ENCODE peak calls at places on chromosomes 3 and 15, in seven cellular contexts. K is PC-3, Q is MM.1S, G is GM23338, L is neural progenitor cell, F is hepatocyte, P is HCT116. U is an unnamed sample.

GRCh38 chr3:143831208-143831607 is 17.1 kb downstream of the SLC9A9 start:
- DNase-seq in K (peak; percentile 26), Q (peak; percentile 61), G (no peak), L (no peak), F (no peak), P (no peak), U (peak; percentile 72)

GRCh38 chr3:171365489-171365888 is 94.7 kb downstream of the TNIK start:
- DNase-seq in K (no peak), Q (no peak), G (no peak), L (no peak), F (no peak), P (no peak), U (no peak)

GRCh38 chr3:74559301-74559700 is 55.2 kb downstream of the CNTN3 start:
- DNase-seq in K (no peak), Q (no peak), G (no peak), L (peak; percentile 4), F (peak; percentile 15), P (no peak), U (no peak)

GRCh38 chr15:100897873-100898490 is 18.4 kb downstream of the ALDH1A3 start:
- DNase-seq in K (no peak), Q (no peak), G (no peak), L (no peak), F (no peak), P (no peak), U (no peak)

GRCh38 chr3:134341391-134341790 is 32.9 kb downstream of the AMOTL2 start:
- DNase-seq in K (no peak), Q (no peak), G (no peak), L (no peak), F (no peak), P (no peak), U (no peak)

GRCh38 chr3:158718490-158719170 is 13.6 kb downstream of the RARRES1 start:
- DNase-seq in K (peak; percentile 95), Q (no peak), G (no peak), L (no peak), F (peak; percentile 26), P (peak; percentile 73), U (peak; percentile 84)

GRCh38 chr3:64161481-64161952 is 63.7 kb downstream of the PRICKLE2 start:
- DNase-seq in K (peak; percentile 64), Q (peak; percentile 73), G (peak; percentile 30), L (no peak), F (no peak), P (no peak), U (peak; percentile 16)

GRCh38 chr15:81548350-81549116 is 174.5 kb upstream of the TMC3 start:
- DNase-seq in K (peak; percentile 40), Q (no peak), G (no peak), L (no peak), F (peak; percentile 16), P (no peak), U (peak; percentile 28)

GRCh38 chr3:183178833-183179549 is 16.5 kb upstream of the LAMP3 start:
- DNase-seq in K (peak; percentile 70), Q (no peak), G (peak; percentile 89), L (peak; percentile 80), F (peak; percentile 60), P (no peak), U (peak; percentile 75)

GRCh38 chr15:66672867-66673266 is 29.2 kb upstream of the SMAD6 start:
- DNase-seq in K (no peak), Q (no peak), G (no peak), L (no peak), F (no peak), P (no peak), U (no peak)

GRCh38 chr3:56874269-56874668 is 72.5 kb upstream of the ARHGEF3 start:
- DNase-seq in K (no peak), Q (no peak), G (no peak), L (no peak), F (no peak), P (no peak), U (no peak)

GRCh38 chr3:8094415-8094814 is 407.2 kb upstream of the LMCD1 start:
- DNase-seq in K (no peak), Q (no peak), G (no peak), L (no peak), F (no peak), P (no peak), U (no peak)

DNA sequence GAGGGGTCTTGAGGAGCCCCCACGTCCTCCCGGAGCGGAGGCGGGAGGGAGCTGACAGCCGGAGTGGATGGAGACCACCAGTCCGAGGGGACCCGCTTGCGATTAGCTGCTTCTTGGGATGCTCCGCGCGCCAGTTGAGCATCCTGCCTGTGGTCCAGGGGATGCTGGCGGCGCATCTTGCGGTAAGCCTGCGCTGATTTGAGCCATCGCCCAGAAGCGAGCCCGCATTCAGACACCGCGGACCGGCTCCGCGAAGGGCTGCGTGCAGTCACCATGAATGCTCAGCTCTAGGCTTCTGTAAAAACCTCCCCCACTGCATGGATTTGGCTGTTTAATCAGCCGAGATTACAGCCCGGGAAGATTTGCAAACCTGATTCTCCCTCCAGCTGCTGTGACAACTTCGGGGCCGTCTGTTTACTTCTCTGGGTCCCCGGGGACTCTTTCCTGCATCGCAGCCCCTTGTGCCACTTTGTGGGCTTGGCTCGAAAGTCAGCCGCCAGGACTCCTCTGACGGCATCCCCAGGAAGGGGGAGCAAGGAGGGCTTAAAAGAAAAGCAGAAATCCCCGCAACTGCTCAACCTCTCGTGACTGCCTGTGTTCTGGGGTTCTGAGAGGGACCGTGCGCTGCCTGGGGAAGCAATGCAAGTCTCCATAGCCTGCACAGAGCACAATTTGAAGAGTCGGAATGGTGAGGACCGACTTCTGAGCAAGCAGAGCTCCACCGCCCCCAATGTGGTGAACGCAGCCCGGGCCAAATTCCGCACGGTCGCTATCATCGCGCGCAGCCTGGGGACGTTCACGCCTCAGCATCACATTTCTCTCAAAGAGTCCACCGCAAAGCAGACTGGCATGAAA is 171.1 kb downstream of the KCNAB1 start:
- DNase-seq in K (no peak), Q (no peak), G (peak; percentile 77), L (peak; percentile 76), F (peak; percentile 28), P (no peak), U (peak; percentile 58)
- TF ChIP-seq EZH2 in K (peak; percentile 67), Q (no peak), G (peak; percentile 21), L (peak; percentile 80), F (peak; percentile 83), P (no peak), U (peak; percentile 71)

GRCh38 chr3:9135526-9135925 is 113.9 kb downstream of the SRGAP3 start:
- DNase-seq in K (no peak), Q (no peak), G (peak; percentile 44), L (no peak), F (no peak), P (no peak), U (no peak)
- H3K4me3 ChIP-seq in K (no peak overlapping the region), Q (no peak overlapping the region), G (peak overlapping the region; percentile 59), L (peak overlapping the region; percentile 45), F (no peak overlapping the region), P (no peak overlapping the region), U (no peak overlapping the region)

GRCh38 chr3:149771652-149772271 is 19.5 kb upstream of the COMMD2 start:
- DNase-seq in K (peak; percentile 75), Q (peak; percentile 15), G (peak; percentile 92), L (peak; percentile 81), F (peak; percentile 70), P (peak; percentile 33), U (peak; percentile 71)
- TF ChIP-seq EZH2phosphoT487 in K (no peak), Q (no peak), G (no peak), L (no peak), F (no peak), P (no peak), U (no peak)

DNA sequence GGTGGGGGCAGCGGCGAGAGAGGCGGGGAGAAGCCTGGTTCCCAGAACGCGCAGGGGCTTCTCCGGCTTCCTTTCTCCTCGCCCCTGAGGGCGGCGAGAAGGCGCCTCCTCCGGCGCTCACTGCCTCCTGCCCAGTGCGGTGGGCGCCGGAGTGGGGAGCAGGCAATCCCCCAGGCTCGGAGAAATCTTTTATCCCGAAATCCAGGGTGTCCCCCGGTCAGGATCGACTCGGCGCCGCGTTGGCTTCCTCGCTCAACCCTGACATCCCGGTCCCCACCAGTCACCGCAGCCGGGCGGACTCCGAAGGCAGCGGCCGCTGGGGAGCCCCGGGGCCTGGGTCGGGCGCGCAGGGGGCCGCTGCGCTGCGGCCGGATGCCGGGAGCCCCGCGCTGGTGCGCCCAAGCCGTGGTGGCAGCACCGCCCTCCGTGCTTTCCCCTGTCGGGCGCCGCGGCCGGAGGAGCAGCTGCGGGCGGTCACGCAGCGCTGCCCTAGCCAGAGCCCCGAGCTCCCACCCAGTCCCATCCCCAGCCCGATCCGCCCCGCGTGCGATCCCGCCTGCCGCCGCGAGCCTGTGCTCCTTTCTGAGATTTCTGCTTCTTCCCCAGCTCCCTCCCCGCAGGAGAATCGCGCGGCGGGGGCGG is 827 bp upstream of the CACNA2D3 start:
- DNase-seq in K (no peak), Q (no peak), G (peak; percentile 59), L (peak; percentile 64), F (peak; percentile 19), P (no peak), U (no peak)
- TF ChIP-seq EZH2 in K (no peak), Q (no peak), G (peak; percentile 1), L (peak; percentile 86), F (no peak), P (no peak), U (no peak)

DNA sequence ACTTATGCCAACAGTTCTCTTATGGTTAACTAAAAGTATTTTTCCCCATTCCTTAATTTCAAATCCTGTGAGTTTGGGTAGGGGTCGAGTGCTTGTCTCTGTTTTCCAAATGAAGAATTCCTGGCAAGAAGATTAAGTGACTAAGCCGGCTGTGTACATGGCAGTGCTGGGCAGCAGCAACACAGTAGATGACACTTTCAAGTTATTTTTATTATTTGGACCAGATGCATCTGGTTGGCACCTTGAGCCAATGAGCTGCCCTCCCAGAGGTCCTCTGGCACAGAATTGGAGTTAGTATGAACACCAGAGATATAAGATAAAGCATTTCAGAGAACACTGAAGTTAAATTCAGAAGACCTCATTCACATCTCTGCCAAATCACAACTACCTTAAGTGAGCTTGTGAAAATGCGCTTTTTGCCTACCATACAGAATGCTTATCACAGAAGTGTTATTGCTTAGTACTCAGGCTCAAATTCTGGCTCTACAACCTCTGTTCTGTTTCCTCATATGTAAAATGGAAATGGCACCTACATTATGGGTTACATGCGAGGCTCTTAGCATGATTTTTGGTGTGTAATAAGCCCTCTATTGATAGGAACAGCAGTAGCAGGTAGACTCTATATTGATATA is 256.9 kb downstream of the UBE2E2 start:
- DNase-seq in K (no peak), Q (no peak), G (no peak), L (no peak), F (no peak), P (no peak), U (peak; percentile 6)
- H3K4me3 ChIP-seq in K (no peak overlapping the region), Q (no peak overlapping the region), G (no peak overlapping the region), L (no peak overlapping the region), F (no peak overlapping the region), P (no peak overlapping the region), U (no peak overlapping the region)

GRCh38 chr3:156665296-156665695 is 9.1 kb upstream of the TIPARP start:
- DNase-seq in K (peak; percentile 55), Q (no peak), G (no peak), L (no peak), F (no peak), P (no peak), U (peak; percentile 54)
- TF ChIP-seq EZH2phosphoT487 in K (no peak), Q (no peak), G (no peak), L (no peak), F (no peak), P (no peak), U (no peak)

U was measured in GM23248.